ENCODE peak calls at places on chromosomes 4 and X, in four cellular contexts. T, L, N and V are unnamed samples.
A peak's percentile ranks its signal among the peaks of the same experiment; 100 is the strongest.

GRCh38 chr4:180947421-180947820 is 1295.8 kb upstream of the TENM3 start:
- DNase-seq in N (no peak), T (no peak), L (no peak), V (no peak)

GRCh38 chrX:49039598-49040375 is 3.4 kb downstream of the TFE3 start:
- DNase-seq in L (peak; percentile 85), N (peak; percentile 81), T (peak; percentile 69), V (peak; percentile 86)

GRCh38 chr4:58093352-58093751 is 983.2 kb upstream of the IGFBP7 start:
- DNase-seq in L (no peak), N (no peak), T (no peak), V (no peak)

GRCh38 chrX:136097871-136098805 is 49.2 kb upstream of the FHL1 start:
- DNase-seq in N (no peak), L (no peak), T (no peak), V (no peak)

GRCh38 chrX:153900806-153901752 is 3.4 kb upstream of the AVPR2 start:
- DNase-seq in N (peak; percentile 75), L (peak; percentile 2), T (peak; percentile 74), V (peak; percentile 90)

GRCh38 chr4:168917150-168917779 is 92.8 kb downstream of the CBR4 start:
- DNase-seq in N (peak; percentile 24), L (peak; percentile 65), T (no peak), V (peak; percentile 22)

GRCh38 chr4:52931238-52931637 is 69.1 kb downstream of the RASL11B start:
- DNase-seq in T (no peak), N (no peak), L (no peak), V (no peak)

GRCh38 chr4:123986268-123986798 is 589.7 kb downstream of the SPRY1 start:
- DNase-seq in N (peak; percentile 93), T (peak; percentile 81), L (peak; percentile 99), V (peak; percentile 85)

GRCh38 chr4:47499705-47500104 is 14.6 kb downstream of the ATP10D start:
- DNase-seq in N (no peak), T (no peak), L (peak; percentile 26), V (no peak)

GRCh38 chr4:125140966-125141495 is 173.7 kb upstream of the FAT4 start:
- DNase-seq in L (no peak), N (peak; percentile 46), T (no peak), V (peak; percentile 59)

GRCh38 chr4:10048931-10049655 is 27.8 kb upstream of the SLC2A9 start:
- DNase-seq in L (no peak), T (no peak), N (no peak), V (no peak)

GRCh38 chr4:5611656-5612187 is 96.6 kb downstream of the EVC2 start:
- DNase-seq in L (peak; percentile 35), N (peak; percentile 4), T (no peak), V (no peak)

GRCh38 chr4:79298027-79298426 is 27.8 kb downstream of the NAA11 start:
- DNase-seq in N (no peak), T (no peak), L (no peak), V (no peak)

GRCh38 chr4:36587909-36588472 is 306.6 kb downstream of the DTHD1 start:
- DNase-seq in N (no peak), T (no peak), L (no peak), V (no peak)

DNA sequence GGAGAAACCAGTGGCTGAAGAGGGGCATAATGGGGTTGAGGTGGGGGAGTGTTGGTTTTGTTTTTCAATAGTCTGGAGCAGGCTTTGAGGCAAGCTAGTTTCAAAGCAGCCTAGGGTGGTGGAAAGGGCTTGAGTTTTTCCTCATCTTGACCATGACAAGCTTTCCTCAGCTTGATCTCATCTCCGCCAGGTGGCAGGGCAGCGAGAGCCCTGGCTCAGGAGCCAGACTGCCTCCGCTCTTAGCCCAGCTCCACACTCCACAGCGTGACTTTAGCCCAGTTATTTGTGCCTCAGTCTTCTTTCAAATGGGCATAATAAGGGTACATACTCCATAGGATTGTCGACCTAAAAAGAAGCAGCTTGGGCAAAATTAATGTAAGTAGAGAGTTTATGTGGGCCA is 29.9 kb upstream of the SOWAHD start:
- DNase-seq in T (no peak), L (no peak), N (no peak), V (no peak)
- TF ChIP-seq CTCF in T (no peak), L (no peak), N (no peak), V (no peak)

GRCh38 chr4:188783606-188784157 is 644.4 kb downstream of the TRIML1 start:
- DNase-seq in L (no peak), T (no peak), N (no peak), V (no peak)

GRCh38 chr4:188783160-188783559 is 643.9 kb downstream of the TRIML1 start:
- DNase-seq in N (no peak), L (no peak), T (no peak), V (no peak)

GRCh38 chr4:188780686-188781085 is 641.4 kb downstream of the TRIML1 start:
- DNase-seq in T (no peak), N (peak; percentile 16), L (no peak), V (peak; percentile 11)

GRCh38 chr4:188780028-188780427 is 640.8 kb downstream of the TRIML1 start:
- DNase-seq in T (no peak), N (no peak), L (no peak), V (no peak)

DNA sequence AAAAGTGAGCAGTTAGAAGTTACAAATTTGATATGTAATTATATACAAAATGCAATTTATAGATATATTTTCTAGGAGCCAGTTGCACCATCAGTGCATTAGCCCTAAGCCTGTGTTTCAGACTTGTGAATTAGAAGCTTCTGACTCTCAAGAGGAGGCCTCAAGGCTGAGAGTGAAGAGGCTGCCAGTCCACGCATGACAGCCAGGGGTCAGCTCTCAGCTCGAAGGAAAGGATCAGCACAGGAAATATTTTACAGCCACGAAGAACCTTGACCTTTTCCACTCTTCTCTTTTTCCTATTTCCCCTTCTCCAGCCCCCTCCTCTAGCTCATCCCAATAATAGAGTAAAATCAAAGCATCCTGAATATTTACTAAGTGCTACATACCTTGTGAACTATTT is 642.4 kb downstream of the TRIML1 start:
- DNase-seq in N (peak; percentile 27), L (no peak), T (no peak), V (no peak)
- TF ChIP-seq CTCF in N (peak; percentile 80), L (no peak), T (peak; percentile 11), V (peak; percentile 75)

GRCh38 chr4:72924814-72925213 is 144.7 kb downstream of the COX18 start:
- DNase-seq in T (no peak), N (no peak), L (no peak), V (no peak)
- TF ChIP-seq CTCF in T (no peak), N (no peak), L (no peak), V (no peak)

GRCh38 chrX:70033348-70033747 is 16.4 kb downstream of the AWAT2 start:
- DNase-seq in N (peak; percentile 22), L (peak; percentile 61), T (no peak), V (no peak)
- TF ChIP-seq CTCF in N (peak; percentile 81), L (peak; percentile 63), T (peak; percentile 26), V (peak; percentile 75)

GRCh38 chrX:5113128-5113527 is 1115.5 kb downstream of the NLGN4X start:
- DNase-seq in L (no peak), T (no peak), N (no peak), V (no peak)
- TF ChIP-seq CTCF in L (no peak), T (no peak), N (no peak), V (no peak)

DNA sequence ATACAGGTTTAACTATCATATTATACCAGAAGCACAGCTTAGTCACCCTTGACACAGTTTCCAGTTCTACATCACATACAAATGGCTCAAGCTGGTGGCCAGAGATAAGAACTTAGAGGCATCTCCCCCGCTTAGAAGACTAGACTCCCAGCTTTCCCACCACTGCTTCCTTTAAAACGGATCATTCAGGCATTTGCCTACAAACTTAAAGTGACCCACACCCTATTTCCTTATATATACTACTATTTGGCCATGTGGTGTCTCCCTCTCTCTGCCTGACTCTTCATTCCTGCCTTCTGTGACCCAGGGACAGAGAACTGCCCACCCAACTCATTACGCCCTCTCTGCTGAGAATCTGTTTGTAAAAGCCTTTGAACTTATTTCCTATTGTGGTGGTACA is 781.2 kb upstream of the DIAPH2 start:
- DNase-seq in T (no peak), N (peak; percentile 2), L (peak; percentile 73), V (no peak)
- TF ChIP-seq CTCF in T (no peak), N (peak; percentile 22), L (peak; percentile 16), V (no peak)

GRCh38 chrX:57453901-57454300 is 137.9 kb upstream of the ZXDB start:
- DNase-seq in T (no peak), N (no peak), L (peak; percentile 36), V (no peak)
- TF ChIP-seq CTCF in T (peak; percentile 22), N (peak; percentile 13), L (peak; percentile 44), V (peak; percentile 62)

DNA sequence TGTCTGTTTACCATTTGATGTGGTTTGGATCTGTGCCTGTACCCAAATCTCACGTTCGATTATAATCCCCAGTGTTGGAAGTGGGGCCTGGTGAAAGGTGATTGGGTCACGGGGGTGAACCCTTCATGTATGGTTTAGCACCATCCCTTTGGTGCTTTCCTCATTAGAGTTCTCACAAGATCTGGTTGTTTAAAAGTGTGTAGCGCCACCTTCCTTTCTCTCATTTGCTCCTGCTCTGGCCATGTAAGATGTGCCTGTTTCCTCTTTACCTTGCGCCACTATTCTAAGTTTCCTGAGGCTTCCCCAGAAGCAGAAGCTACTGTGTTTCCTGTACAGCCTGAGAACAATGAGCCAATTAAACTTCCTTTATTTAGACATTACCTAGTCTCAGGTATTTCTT is 610.7 kb upstream of the ADGRL3 start:
- DNase-seq in L (no peak), N (no peak), T (no peak), V (no peak)
- TF ChIP-seq CTCF in L (no peak), N (no peak), T (no peak), V (no peak)

DNA sequence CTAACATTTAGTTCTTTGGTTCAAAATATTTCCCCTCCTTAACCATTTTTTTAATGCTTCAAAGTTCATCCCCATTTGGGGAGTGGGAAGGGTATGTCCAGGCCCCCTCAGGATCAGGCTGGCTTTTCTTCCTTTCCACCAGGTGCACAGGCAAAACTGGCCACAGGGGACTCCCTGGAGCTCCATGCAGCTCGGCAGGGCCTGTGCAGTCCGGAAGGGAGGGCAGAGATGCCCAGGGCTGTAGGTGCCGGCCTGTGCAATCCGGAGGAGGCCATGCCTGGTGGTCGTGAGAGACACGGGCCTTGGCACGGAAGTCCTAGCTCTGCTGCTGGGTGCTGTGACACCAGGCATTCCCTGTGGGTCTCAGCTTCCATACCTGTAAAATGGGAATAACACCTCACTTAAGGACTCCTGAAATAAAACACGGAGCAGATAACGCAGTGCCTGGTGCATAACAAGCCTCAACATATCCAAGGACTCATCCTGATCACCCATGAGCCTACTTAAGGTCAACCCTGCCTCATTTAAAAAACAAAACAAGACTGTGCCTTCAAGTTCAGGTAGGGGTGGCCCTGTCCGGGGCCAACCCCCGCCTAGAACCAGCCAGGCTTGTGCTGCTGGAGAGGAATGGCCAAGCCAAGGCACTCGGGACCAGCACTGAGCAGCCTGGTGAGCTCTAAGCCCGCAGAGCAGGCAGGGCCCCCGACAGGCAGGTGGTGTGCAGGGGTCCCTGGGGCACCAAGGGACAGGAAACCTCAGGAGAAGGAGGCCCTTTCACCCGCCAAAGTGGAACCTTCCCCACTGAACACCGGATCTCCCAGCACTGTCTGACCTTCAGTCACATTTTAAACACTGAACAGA is 21.2 kb upstream of the CYP4V2 start:
- DNase-seq in N (no peak), T (no peak), L (no peak), V (no peak)
- TF ChIP-seq CTCF in N (peak; percentile 15), T (no peak), L (no peak), V (no peak)

GRCh38 chr4:130603043-130603442 is 1507.1 kb downstream of the C4orf33 start:
- DNase-seq in L (no peak), T (no peak), N (no peak), V (no peak)

GRCh38 chr4:130608121-130608520 is 1512.2 kb downstream of the C4orf33 start:
- DNase-seq in N (no peak), L (no peak), T (no peak), V (no peak)
- TF ChIP-seq CTCF in N (no peak), L (no peak), T (no peak), V (no peak)